ENCODE peak calls at places on chromosomes 3 and 15, in eight cellular contexts. One of them, this sample, is unnamed.

GRCh38 chr3:126571078-126571477 is 12.3 kb upstream of the C3orf22 start:
- DNase-seq in HepG2: no peak
- DNase-seq in A549: no peak
- DNase-seq in WTC11: no peak
- DNase-seq in K562: no peak
- DNase-seq in GM12878: no peak
- DNase-seq in SK-N-SH: no peak
- DNase-seq in IMR-90: no peak
- DNase-seq in this sample: no peak

GRCh38 chr3:183845608-183846288 is 20.4 kb upstream of the MAP6D1 start:
- DNase-seq in HepG2: no peak
- DNase-seq in IMR-90: peak; percentile 31
- DNase-seq in A549: no peak
- DNase-seq in K562: no peak
- DNase-seq in WTC11: no peak
- DNase-seq in GM12878: no peak
- DNase-seq in SK-N-SH: no peak
- DNase-seq in this sample: no peak

GRCh38 chr3:193595939-193596487 is 3.0 kb downstream of the OPA1 start:
- DNase-seq in GM12878: no peak
- DNase-seq in IMR-90: no peak
- DNase-seq in A549: no peak
- DNase-seq in K562: no peak
- DNase-seq in SK-N-SH: no peak
- DNase-seq in WTC11: no peak
- DNase-seq in HepG2: no peak
- DNase-seq in this sample: no peak

GRCh38 chr15:51668446-51668845 is 12.9 kb upstream of the SCG3 start:
- DNase-seq in A549: no peak
- DNase-seq in K562: no peak
- DNase-seq in HepG2: no peak
- DNase-seq in WTC11: no peak
- DNase-seq in IMR-90: no peak
- DNase-seq in GM12878: no peak
- DNase-seq in SK-N-SH: no peak
- DNase-seq in this sample: no peak

GRCh38 chr3:52507359-52507758 is 12.2 kb downstream of the STAB1 start:
- DNase-seq in WTC11: no peak
- DNase-seq in IMR-90: peak; percentile 61
- DNase-seq in A549: peak; percentile 46
- DNase-seq in K562: no peak
- DNase-seq in GM12878: no peak
- DNase-seq in SK-N-SH: no peak
- DNase-seq in HepG2: peak; percentile 63
- DNase-seq in this sample: no peak

GRCh38 chr15:98727115-98728040 is 79.0 kb downstream of the IGF1R start:
- DNase-seq in K562: no peak
- DNase-seq in SK-N-SH: peak; percentile 44
- DNase-seq in IMR-90: peak; percentile 93
- DNase-seq in HepG2: peak; percentile 89
- DNase-seq in GM12878: no peak
- DNase-seq in A549: peak; percentile 98
- DNase-seq in WTC11: peak; percentile 76
- DNase-seq in this sample: peak; percentile 62

GRCh38 chr15:56917652-56918045 is 795 bp upstream of the TCF12 start:
- DNase-seq in GM12878: no peak
- DNase-seq in K562: no peak
- DNase-seq in WTC11: no peak
- DNase-seq in IMR-90: no peak
- DNase-seq in A549: peak; percentile 50
- DNase-seq in HepG2: no peak
- DNase-seq in SK-N-SH: no peak
- DNase-seq in this sample: no peak

GRCh38 chr15:64883997-64884511 is 27.6 kb upstream of the ANKDD1A start:
- DNase-seq in IMR-90: peak; percentile 97
- DNase-seq in SK-N-SH: peak; percentile 58
- DNase-seq in HepG2: no peak
- DNase-seq in GM12878: peak; percentile 79
- DNase-seq in WTC11: no peak
- DNase-seq in K562: no peak
- DNase-seq in A549: peak; percentile 92
- DNase-seq in this sample: no peak

GRCh38 chr15:90037510-90037860 is 36.4 kb downstream of the ZNF710 start:
- DNase-seq in WTC11: no peak
- DNase-seq in A549: no peak
- DNase-seq in HepG2: peak; percentile 37
- DNase-seq in K562: no peak
- DNase-seq in GM12878: no peak
- DNase-seq in IMR-90: peak; percentile 78
- DNase-seq in SK-N-SH: no peak
- DNase-seq in this sample: no peak

GRCh38 chr15:59741274-59741906 is 52.3 kb upstream of the BNIP2 start:
- DNase-seq in K562: no peak
- DNase-seq in HepG2: peak; percentile 18
- DNase-seq in SK-N-SH: peak; percentile 52
- DNase-seq in A549: no peak
- DNase-seq in GM12878: no peak
- DNase-seq in WTC11: peak; percentile 33
- DNase-seq in IMR-90: no peak
- DNase-seq in this sample: no peak

GRCh38 chr3:192883512-192883911 is 34.1 kb downstream of the MB21D2 start:
- DNase-seq in GM12878: no peak
- DNase-seq in K562: no peak
- DNase-seq in SK-N-SH: no peak
- DNase-seq in WTC11: no peak
- DNase-seq in HepG2: peak; percentile 74
- DNase-seq in A549: no peak
- DNase-seq in IMR-90: peak; percentile 59
- DNase-seq in this sample: no peak

GRCh38 chr15:71697999-71698398 is 112.4 kb upstream of the NR2E3 start:
- DNase-seq in WTC11: no peak
- DNase-seq in IMR-90: no peak
- DNase-seq in GM12878: no peak
- DNase-seq in HepG2: no peak
- DNase-seq in A549: no peak
- DNase-seq in SK-N-SH: no peak
- DNase-seq in K562: no peak
- DNase-seq in this sample: no peak

GRCh38 chr3:79367066-79367465 is 400.7 kb downstream of the ROBO1 start:
- DNase-seq in SK-N-SH: no peak
- DNase-seq in A549: no peak
- DNase-seq in K562: no peak
- DNase-seq in HepG2: no peak
- DNase-seq in GM12878: no peak
- DNase-seq in WTC11: no peak
- DNase-seq in IMR-90: peak; percentile 87
- DNase-seq in this sample: no peak

GRCh38 chr3:123444023-123444422 is 4.9 kb downstream of the ADCY5 start:
- DNase-seq in WTC11: no peak
- DNase-seq in A549: no peak
- DNase-seq in GM12878: no peak
- DNase-seq in K562: no peak
- DNase-seq in SK-N-SH: no peak
- DNase-seq in IMR-90: no peak
- DNase-seq in HepG2: no peak
- DNase-seq in this sample: no peak

GRCh38 chr3:126360714-126361060 is 3.5 kb upstream of the KLF15 start:
- DNase-seq in WTC11: no peak
- DNase-seq in SK-N-SH: no peak
- DNase-seq in IMR-90: no peak
- DNase-seq in A549: no peak
- DNase-seq in GM12878: no peak
- DNase-seq in K562: no peak
- DNase-seq in HepG2: no peak
- DNase-seq in this sample: no peak

GRCh38 chr3:128060473-128061381 is 8.5 kb downstream of the SEC61A1 start:
- DNase-seq in SK-N-SH: no peak
- DNase-seq in IMR-90: peak; percentile 100
- DNase-seq in HepG2: no peak
- DNase-seq in WTC11: no peak
- DNase-seq in A549: no peak
- DNase-seq in K562: no peak
- DNase-seq in GM12878: no peak
- DNase-seq in this sample: no peak

GRCh38 chr15:91953432-91953831 is 99.9 kb downstream of the SLCO3A1 start:
- DNase-seq in HepG2: no peak
- DNase-seq in SK-N-SH: no peak
- DNase-seq in GM12878: no peak
- DNase-seq in K562: no peak
- DNase-seq in WTC11: no peak
- DNase-seq in A549: no peak
- DNase-seq in IMR-90: no peak
- DNase-seq in this sample: no peak

GRCh38 chr15:48682949-48683651 is 37.6 kb upstream of the FBN1 start:
- DNase-seq in HepG2: peak; percentile 55
- DNase-seq in A549: no peak
- DNase-seq in IMR-90: peak; percentile 70
- DNase-seq in K562: no peak
- DNase-seq in GM12878: no peak
- DNase-seq in WTC11: no peak
- DNase-seq in SK-N-SH: no peak
- DNase-seq in this sample: no peak

DNA sequence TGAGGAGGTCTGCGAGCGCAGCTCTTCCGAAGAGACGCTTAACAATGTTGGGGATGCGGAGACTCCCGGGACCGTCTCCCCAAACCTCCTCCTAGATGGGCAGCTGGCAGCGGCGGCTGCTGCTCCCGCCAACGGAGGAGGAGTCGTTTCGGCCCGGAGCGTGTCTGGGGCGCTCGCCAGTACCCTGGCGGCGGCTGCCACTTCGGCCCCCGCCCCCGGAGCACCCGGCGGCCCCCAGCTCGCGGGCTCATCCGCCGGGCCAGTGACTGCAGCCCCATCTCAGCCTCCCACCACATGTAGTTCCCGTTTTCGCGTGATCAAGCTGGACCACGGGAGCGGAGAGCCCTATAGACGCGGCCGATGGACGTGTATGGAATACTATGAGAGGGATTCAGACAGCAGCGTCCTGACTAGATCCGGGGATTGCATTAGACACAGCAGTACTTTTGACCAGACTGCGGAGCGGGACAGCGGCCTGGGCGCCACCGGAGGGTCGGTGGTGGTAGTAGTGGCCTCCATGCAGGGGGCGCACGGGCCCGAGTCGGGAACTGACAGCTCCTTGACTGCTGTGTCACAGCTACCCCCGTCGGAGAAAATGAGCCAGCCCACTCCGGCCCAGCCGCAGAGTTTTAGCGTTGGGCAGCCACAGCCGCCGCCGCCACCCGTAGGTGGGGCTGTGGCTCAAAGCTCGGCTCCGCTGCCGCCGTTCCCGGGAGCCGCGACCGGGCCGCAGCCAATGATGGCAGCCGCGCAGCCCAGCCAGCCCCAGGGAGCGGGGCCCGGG is 1.6 kb downstream of the TSC22D2 start:
- DNase-seq in HepG2: peak; percentile 68
- DNase-seq in K562: peak; percentile 52
- DNase-seq in WTC11: peak; percentile 79
- DNase-seq in GM12878: no peak
- DNase-seq in SK-N-SH: peak; percentile 82
- DNase-seq in IMR-90: peak; percentile 60
- DNase-seq in A549: peak; percentile 38
- DNase-seq in this sample: no peak
- TF ChIP-seq USF2 in HepG2: no peak
- TF ChIP-seq USF2 in K562: no peak
- TF ChIP-seq USF2 in WTC11: no peak
- TF ChIP-seq USF2 in GM12878: no peak
- TF ChIP-seq USF2 in SK-N-SH: no peak
- TF ChIP-seq USF2 in IMR-90: no peak
- TF ChIP-seq USF2 in A549: no peak
- TF ChIP-seq USF2 in this sample: no peak

DNA sequence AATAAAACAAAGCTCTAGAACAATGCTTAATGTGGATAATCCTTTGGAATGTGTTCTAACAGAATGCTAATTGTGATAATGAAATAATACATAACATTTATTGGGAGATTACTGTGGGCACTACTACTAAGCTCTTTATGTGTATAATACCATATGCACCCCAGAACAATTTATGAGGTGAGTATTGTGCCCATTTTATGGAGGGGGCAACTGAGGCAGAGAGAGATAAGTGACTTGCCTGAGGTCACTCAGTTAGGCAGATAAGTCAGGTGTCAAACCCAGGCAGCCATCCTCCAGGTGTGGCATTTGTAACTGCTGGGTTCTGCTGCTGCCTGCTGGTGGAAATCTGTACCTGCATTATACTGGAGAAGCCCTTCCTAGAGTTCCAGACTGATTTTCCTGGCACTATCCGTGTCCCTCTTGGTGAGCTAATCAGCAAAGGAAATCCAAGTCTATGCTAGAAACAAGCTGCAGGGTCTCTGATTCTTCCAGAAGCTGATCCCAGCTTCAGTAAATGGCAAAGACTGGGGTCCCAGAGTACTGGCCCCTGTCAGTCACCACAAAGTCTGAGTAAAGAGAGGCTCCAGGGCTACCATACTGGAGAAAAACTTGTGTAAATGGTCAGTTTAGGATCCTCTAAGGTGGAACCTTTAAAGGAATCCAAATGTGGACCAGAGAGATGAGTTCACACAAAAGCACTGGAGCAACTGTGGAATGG is 22.6 kb upstream of the RBP1 start:
- DNase-seq in IMR-90: peak; percentile 43
- DNase-seq in SK-N-SH: peak; percentile 55
- DNase-seq in A549: peak; percentile 25
- DNase-seq in HepG2: peak; percentile 47
- DNase-seq in GM12878: no peak
- DNase-seq in K562: peak; percentile 47
- DNase-seq in WTC11: peak; percentile 72
- DNase-seq in this sample: no peak
- TF ChIP-seq USF2 in IMR-90: no peak
- TF ChIP-seq USF2 in SK-N-SH: no peak
- TF ChIP-seq USF2 in A549: no peak
- TF ChIP-seq USF2 in HepG2: no peak
- TF ChIP-seq USF2 in GM12878: no peak
- TF ChIP-seq USF2 in K562: no peak
- TF ChIP-seq USF2 in WTC11: no peak
- TF ChIP-seq USF2 in this sample: no peak

GRCh38 chr3:17831366-17831765 is 88.9 kb upstream of the TBC1D5 start:
- DNase-seq in A549: no peak
- DNase-seq in HepG2: no peak
- DNase-seq in SK-N-SH: no peak
- DNase-seq in GM12878: no peak
- DNase-seq in K562: no peak
- DNase-seq in IMR-90: peak; percentile 9
- DNase-seq in WTC11: no peak
- DNase-seq in this sample: no peak
- TF ChIP-seq USF2 in A549: no peak
- TF ChIP-seq USF2 in HepG2: no peak
- TF ChIP-seq USF2 in SK-N-SH: no peak
- TF ChIP-seq USF2 in GM12878: no peak
- TF ChIP-seq USF2 in K562: no peak
- TF ChIP-seq USF2 in IMR-90: no peak
- TF ChIP-seq USF2 in WTC11: no peak
- TF ChIP-seq USF2 in this sample: no peak

DNA sequence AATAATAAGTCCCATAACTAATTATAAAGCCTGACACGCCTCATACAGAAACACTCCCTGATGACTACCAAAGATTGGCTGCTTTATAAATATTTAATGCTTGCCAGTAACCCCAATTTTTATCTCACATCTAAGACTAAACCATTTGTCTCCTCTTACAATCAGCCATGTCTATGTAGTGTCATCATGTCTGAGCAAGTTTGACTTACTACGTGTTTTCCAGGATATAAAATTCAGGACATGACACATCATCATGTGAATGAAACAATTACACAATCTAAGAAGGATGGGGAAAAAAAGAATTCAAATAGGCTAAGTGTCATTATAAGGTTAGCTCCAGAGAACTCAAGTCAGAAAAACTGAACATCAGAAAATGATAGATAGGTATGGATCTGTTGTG is 208.7 kb downstream of the MECOM start:
- DNase-seq in SK-N-SH: no peak
- DNase-seq in WTC11: no peak
- DNase-seq in HepG2: no peak
- DNase-seq in A549: no peak
- DNase-seq in GM12878: no peak
- DNase-seq in K562: no peak
- DNase-seq in IMR-90: peak; percentile 59
- DNase-seq in this sample: no peak
- TF ChIP-seq USF2 in SK-N-SH: no peak
- TF ChIP-seq USF2 in WTC11: no peak
- TF ChIP-seq USF2 in HepG2: no peak
- TF ChIP-seq USF2 in A549: no peak
- TF ChIP-seq USF2 in GM12878: no peak
- TF ChIP-seq USF2 in K562: no peak
- TF ChIP-seq USF2 in IMR-90: no peak
- TF ChIP-seq USF2 in this sample: no peak

This sample was measured in H1.